ENCODE peak calls at places on chromosomes 2 and 18, in ten cellular contexts. One of them, this sample, is unnamed.

GRCh38 chr2:23388292-23388691 is 3.3 kb downstream of the KLHL29 start:
- DNase-seq in adrenal gland: no peak
- DNase-seq in body of pancreas: no peak
- DNase-seq in CD8-positive, alpha-beta memory T cell: no peak
- DNase-seq in AG10803: no peak
- DNase-seq in WERI-Rb-1: no peak
- DNase-seq in cardiac fibroblast: no peak
- DNase-seq in Peyer's patch: no peak
- DNase-seq in thyroid gland: no peak
- DNase-seq in endothelial cell of umbilical vein: no peak
- DNase-seq in this sample: no peak

GRCh38 chr2:202185156-202185555 is 53.2 kb downstream of the SUMO1 start:
- DNase-seq in adrenal gland: no peak
- DNase-seq in body of pancreas: no peak
- DNase-seq in CD8-positive, alpha-beta memory T cell: no peak
- DNase-seq in AG10803: no peak
- DNase-seq in WERI-Rb-1: peak
- DNase-seq in cardiac fibroblast: no peak
- DNase-seq in Peyer's patch: no peak
- DNase-seq in thyroid gland: no peak
- DNase-seq in endothelial cell of umbilical vein: peak
- DNase-seq in this sample: no peak

GRCh38 chr18:60060026-60060425 is 160.2 kb downstream of the PMAIP1 start:
- DNase-seq in adrenal gland: no peak
- DNase-seq in body of pancreas: no peak
- DNase-seq in CD8-positive, alpha-beta memory T cell: no peak
- DNase-seq in AG10803: no peak
- DNase-seq in WERI-Rb-1: no peak
- DNase-seq in cardiac fibroblast: no peak
- DNase-seq in Peyer's patch: no peak
- DNase-seq in thyroid gland: no peak
- DNase-seq in endothelial cell of umbilical vein: no peak
- DNase-seq in this sample: no peak

GRCh38 chr2:2189112-2189398 is 142.0 kb downstream of the MYT1L start:
- DNase-seq in adrenal gland: no peak
- DNase-seq in body of pancreas: no peak
- DNase-seq in CD8-positive, alpha-beta memory T cell: no peak
- DNase-seq in AG10803: no peak
- DNase-seq in WERI-Rb-1: no peak
- DNase-seq in cardiac fibroblast: no peak
- DNase-seq in Peyer's patch: no peak
- DNase-seq in thyroid gland: no peak
- DNase-seq in endothelial cell of umbilical vein: no peak
- DNase-seq in this sample: no peak

GRCh38 chr18:71105078-71105819 is 816.4 kb downstream of the SOCS6 start:
- DNase-seq in adrenal gland: no peak
- DNase-seq in body of pancreas: no peak
- DNase-seq in CD8-positive, alpha-beta memory T cell: no peak
- DNase-seq in AG10803: no peak
- DNase-seq in WERI-Rb-1: no peak
- DNase-seq in cardiac fibroblast: peak
- DNase-seq in Peyer's patch: no peak
- DNase-seq in thyroid gland: no peak
- DNase-seq in endothelial cell of umbilical vein: no peak
- DNase-seq in this sample: no peak

GRCh38 chr18:61435064-61435652 is 101.9 kb downstream of the CDH20 start:
- DNase-seq in adrenal gland: no peak
- DNase-seq in body of pancreas: no peak
- DNase-seq in CD8-positive, alpha-beta memory T cell: no peak
- DNase-seq in AG10803: peak
- DNase-seq in WERI-Rb-1: peak
- DNase-seq in cardiac fibroblast: peak
- DNase-seq in Peyer's patch: no peak
- DNase-seq in thyroid gland: no peak
- DNase-seq in endothelial cell of umbilical vein: peak
- DNase-seq in this sample: no peak

GRCh38 chr2:47525167-47525566 is 122.2 kb downstream of the MSH2 start:
- DNase-seq in adrenal gland: no peak
- DNase-seq in body of pancreas: no peak
- DNase-seq in CD8-positive, alpha-beta memory T cell: no peak
- DNase-seq in AG10803: no peak
- DNase-seq in WERI-Rb-1: no peak
- DNase-seq in cardiac fibroblast: no peak
- DNase-seq in Peyer's patch: no peak
- DNase-seq in thyroid gland: no peak
- DNase-seq in endothelial cell of umbilical vein: no peak
- DNase-seq in this sample: no peak

GRCh38 chr2:74297391-74297790 is 45.8 kb downstream of the SLC4A5 start:
- DNase-seq in adrenal gland: no peak
- DNase-seq in body of pancreas: no peak
- DNase-seq in CD8-positive, alpha-beta memory T cell: no peak
- DNase-seq in AG10803: no peak
- DNase-seq in WERI-Rb-1: no peak
- DNase-seq in cardiac fibroblast: no peak
- DNase-seq in Peyer's patch: no peak
- DNase-seq in thyroid gland: no peak
- DNase-seq in endothelial cell of umbilical vein: no peak
- DNase-seq in this sample: no peak

GRCh38 chr18:13372405-13372995 is 153.9 kb downstream of the LDLRAD4 start:
- DNase-seq in adrenal gland: no peak
- DNase-seq in body of pancreas: no peak
- DNase-seq in CD8-positive, alpha-beta memory T cell: no peak
- DNase-seq in AG10803: peak
- DNase-seq in WERI-Rb-1: no peak
- DNase-seq in cardiac fibroblast: no peak
- DNase-seq in Peyer's patch: no peak
- DNase-seq in thyroid gland: no peak
- DNase-seq in endothelial cell of umbilical vein: no peak
- DNase-seq in this sample: no peak

DNA sequence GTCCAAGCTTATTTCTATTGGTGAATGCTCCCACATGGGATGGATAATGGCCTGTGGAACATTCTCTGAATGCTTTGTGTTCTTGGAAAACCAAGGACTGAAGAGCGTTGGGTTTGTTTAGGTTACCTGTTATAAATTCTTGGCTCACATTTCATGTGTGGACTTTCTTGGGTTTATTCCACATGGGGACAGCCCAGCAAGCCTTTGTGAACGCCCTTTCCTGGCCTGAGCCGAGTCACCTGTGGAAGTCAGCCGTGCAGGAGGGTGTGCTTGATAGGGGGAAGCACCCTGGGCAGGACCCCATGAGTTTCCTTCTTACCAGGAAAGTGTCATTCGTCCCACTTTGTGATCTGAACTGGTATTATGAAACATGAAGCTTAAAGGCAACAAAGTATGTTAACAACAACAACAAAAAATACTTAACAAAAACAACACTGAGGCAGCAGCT is 4.1 kb downstream of the RAB31 start:
- DNase-seq in adrenal gland: no peak
- DNase-seq in body of pancreas: no peak
- DNase-seq in CD8-positive, alpha-beta memory T cell: no peak
- DNase-seq in AG10803: no peak
- DNase-seq in WERI-Rb-1: no peak
- DNase-seq in cardiac fibroblast: no peak
- DNase-seq in Peyer's patch: no peak
- DNase-seq in thyroid gland: peak
- DNase-seq in endothelial cell of umbilical vein: no peak
- DNase-seq in this sample: no peak
- H3K4me3 ChIP-seq in adrenal gland: no peak
- H3K4me3 ChIP-seq in body of pancreas: no peak
- H3K4me3 ChIP-seq in CD8-positive, alpha-beta memory T cell: no peak
- H3K4me3 ChIP-seq in AG10803: no peak
- H3K4me3 ChIP-seq in WERI-Rb-1: no peak
- H3K4me3 ChIP-seq in cardiac fibroblast: no peak
- H3K4me3 ChIP-seq in Peyer's patch: no peak
- H3K4me3 ChIP-seq in thyroid gland: no peak
- H3K4me3 ChIP-seq in endothelial cell of umbilical vein: no peak
- H3K4me3 ChIP-seq in this sample: no peak

GRCh38 chr2:9001778-9002177 is 1.7 kb downstream of the MBOAT2 start:
- DNase-seq in adrenal gland: no peak
- DNase-seq in body of pancreas: no peak
- DNase-seq in CD8-positive, alpha-beta memory T cell: no peak
- DNase-seq in AG10803: no peak
- DNase-seq in WERI-Rb-1: no peak
- DNase-seq in cardiac fibroblast: no peak
- DNase-seq in Peyer's patch: no peak
- DNase-seq in thyroid gland: no peak
- DNase-seq in endothelial cell of umbilical vein: no peak
- DNase-seq in this sample: no peak
- H3K4me3 ChIP-seq in adrenal gland: no peak
- H3K4me3 ChIP-seq in body of pancreas: no peak
- H3K4me3 ChIP-seq in CD8-positive, alpha-beta memory T cell: no peak
- H3K4me3 ChIP-seq in AG10803: no peak
- H3K4me3 ChIP-seq in WERI-Rb-1: no peak
- H3K4me3 ChIP-seq in cardiac fibroblast: no peak
- H3K4me3 ChIP-seq in Peyer's patch: no peak
- H3K4me3 ChIP-seq in thyroid gland: no peak
- H3K4me3 ChIP-seq in endothelial cell of umbilical vein: no peak
- H3K4me3 ChIP-seq in this sample: no peak

DNA sequence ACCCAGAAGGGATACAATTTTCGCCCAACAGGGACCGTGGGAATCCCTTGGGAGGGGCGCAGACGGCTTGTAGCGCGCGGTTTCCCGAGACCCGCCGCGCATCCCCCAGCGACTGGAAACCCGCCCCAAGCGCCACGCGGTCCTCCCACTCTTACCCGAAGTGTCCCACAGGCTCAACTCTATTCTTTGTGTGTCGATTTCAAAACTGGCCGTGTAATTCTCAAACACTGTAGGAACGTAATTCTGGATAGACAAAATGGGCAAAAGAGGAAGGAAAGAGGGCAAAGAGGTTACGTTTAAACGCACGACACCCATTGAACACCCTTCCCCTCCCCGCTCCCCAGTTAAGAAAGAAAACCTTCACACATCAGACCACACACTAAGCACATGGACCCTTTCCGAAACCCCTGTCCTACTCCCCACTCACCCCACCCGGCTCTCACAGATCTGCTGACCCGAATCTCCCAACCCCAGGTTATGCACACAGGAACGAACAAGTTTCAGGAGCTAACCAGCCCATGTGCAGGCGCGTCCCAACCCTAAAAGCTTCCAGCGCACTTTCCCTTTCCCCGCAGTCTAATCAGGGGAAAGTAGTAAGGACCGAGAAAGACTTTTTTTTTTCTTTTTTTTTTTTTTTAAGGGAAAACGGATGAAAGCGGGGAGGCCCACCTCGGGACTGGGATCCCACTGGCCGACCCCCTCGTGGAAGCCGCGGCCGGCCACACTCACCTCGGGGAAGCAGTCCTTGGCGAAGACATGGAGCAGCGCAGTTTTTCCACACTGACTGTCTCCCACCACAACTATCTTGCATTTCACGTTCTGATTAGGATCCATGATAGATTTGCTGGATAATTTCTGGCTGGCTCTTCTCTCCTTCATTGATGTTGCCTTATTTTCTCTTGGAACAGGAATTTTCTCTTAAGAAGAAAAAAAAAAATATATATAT is 655 bp downstream of the RND3 start:
- DNase-seq in adrenal gland: peak
- DNase-seq in body of pancreas: peak
- DNase-seq in CD8-positive, alpha-beta memory T cell: no peak
- DNase-seq in AG10803: no peak
- DNase-seq in WERI-Rb-1: peak
- DNase-seq in cardiac fibroblast: peak
- DNase-seq in Peyer's patch: peak
- DNase-seq in thyroid gland: peak
- DNase-seq in endothelial cell of umbilical vein: peak
- DNase-seq in this sample: no peak
- H3K4me3 ChIP-seq in adrenal gland: peak
- H3K4me3 ChIP-seq in body of pancreas: peak
- H3K4me3 ChIP-seq in CD8-positive, alpha-beta memory T cell: no peak
- H3K4me3 ChIP-seq in AG10803: peak
- H3K4me3 ChIP-seq in WERI-Rb-1: peak
- H3K4me3 ChIP-seq in cardiac fibroblast: peak
- H3K4me3 ChIP-seq in Peyer's patch: peak
- H3K4me3 ChIP-seq in thyroid gland: peak
- H3K4me3 ChIP-seq in endothelial cell of umbilical vein: peak
- H3K4me3 ChIP-seq in this sample: peak

GRCh38 chr2:109316091-109316490 is 187.1 kb downstream of the SH3RF3 start:
- DNase-seq in adrenal gland: no peak
- DNase-seq in body of pancreas: no peak
- DNase-seq in CD8-positive, alpha-beta memory T cell: no peak
- DNase-seq in AG10803: no peak
- DNase-seq in WERI-Rb-1: no peak
- DNase-seq in cardiac fibroblast: no peak
- DNase-seq in Peyer's patch: no peak
- DNase-seq in thyroid gland: no peak
- DNase-seq in endothelial cell of umbilical vein: no peak
- DNase-seq in this sample: no peak

GRCh38 chr2:109317471-109318090 is 188.6 kb downstream of the SH3RF3 start:
- DNase-seq in adrenal gland: peak
- DNase-seq in body of pancreas: no peak
- DNase-seq in CD8-positive, alpha-beta memory T cell: no peak
- DNase-seq in AG10803: peak
- DNase-seq in WERI-Rb-1: no peak
- DNase-seq in cardiac fibroblast: no peak
- DNase-seq in Peyer's patch: no peak
- DNase-seq in thyroid gland: no peak
- DNase-seq in endothelial cell of umbilical vein: no peak
- DNase-seq in this sample: no peak

GRCh38 chr2:109318949-109319342 is 189.9 kb downstream of the SH3RF3 start:
- DNase-seq in adrenal gland: no peak
- DNase-seq in body of pancreas: no peak
- DNase-seq in CD8-positive, alpha-beta memory T cell: no peak
- DNase-seq in AG10803: no peak
- DNase-seq in WERI-Rb-1: no peak
- DNase-seq in cardiac fibroblast: no peak
- DNase-seq in Peyer's patch: no peak
- DNase-seq in thyroid gland: no peak
- DNase-seq in endothelial cell of umbilical vein: no peak
- DNase-seq in this sample: no peak

GRCh38 chr2:109320195-109320935 is 191.4 kb downstream of the SH3RF3 start:
- DNase-seq in adrenal gland: no peak
- DNase-seq in body of pancreas: no peak
- DNase-seq in CD8-positive, alpha-beta memory T cell: no peak
- DNase-seq in AG10803: no peak
- DNase-seq in WERI-Rb-1: no peak
- DNase-seq in cardiac fibroblast: no peak
- DNase-seq in Peyer's patch: no peak
- DNase-seq in thyroid gland: no peak
- DNase-seq in endothelial cell of umbilical vein: no peak
- DNase-seq in this sample: no peak

DNA sequence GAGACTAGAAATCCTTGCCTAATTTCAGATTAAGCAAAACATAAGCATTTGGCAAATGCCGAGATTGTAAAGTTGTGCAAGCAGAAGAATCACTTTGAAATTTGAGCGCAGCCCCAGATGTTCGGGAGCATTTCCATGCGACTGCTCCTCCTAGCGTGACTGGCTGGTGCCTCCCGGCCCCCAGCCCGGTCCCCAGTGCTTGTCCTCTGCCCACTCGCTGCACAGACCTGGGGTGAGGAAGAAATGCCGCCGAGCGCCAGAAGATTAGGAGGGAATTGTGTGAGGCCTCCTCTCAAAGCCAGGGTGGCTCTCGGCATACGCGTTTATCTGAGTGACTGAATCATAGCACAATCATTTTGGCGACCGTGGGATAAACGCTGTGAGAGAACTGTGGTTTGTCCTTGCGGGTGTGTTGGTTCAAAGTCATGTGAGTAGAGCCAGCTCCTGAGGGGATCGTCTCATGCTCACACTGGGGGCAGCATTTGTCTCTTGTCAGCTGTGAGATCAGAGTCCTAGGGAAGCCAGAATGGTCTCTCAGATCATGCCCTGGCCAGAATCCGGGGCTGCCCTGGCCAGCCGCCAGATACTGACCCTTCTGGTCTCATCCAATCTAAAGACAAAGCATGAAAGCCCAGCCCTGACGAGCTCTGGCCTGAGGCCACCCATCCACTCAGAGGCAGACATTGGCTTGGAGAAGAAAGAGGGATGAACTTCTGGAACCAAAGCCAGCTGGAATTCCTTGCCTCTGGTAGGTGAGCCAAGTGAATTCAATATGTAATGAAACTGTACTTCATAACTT is 189.3 kb downstream of the SH3RF3 start:
- DNase-seq in adrenal gland: peak
- DNase-seq in body of pancreas: peak
- DNase-seq in CD8-positive, alpha-beta memory T cell: no peak
- DNase-seq in AG10803: peak
- DNase-seq in WERI-Rb-1: no peak
- DNase-seq in cardiac fibroblast: peak
- DNase-seq in Peyer's patch: peak
- DNase-seq in thyroid gland: peak
- DNase-seq in endothelial cell of umbilical vein: no peak
- DNase-seq in this sample: peak
- H3K4me3 ChIP-seq in adrenal gland: no peak
- H3K4me3 ChIP-seq in body of pancreas: no peak
- H3K4me3 ChIP-seq in CD8-positive, alpha-beta memory T cell: no peak
- H3K4me3 ChIP-seq in AG10803: peak
- H3K4me3 ChIP-seq in WERI-Rb-1: no peak
- H3K4me3 ChIP-seq in cardiac fibroblast: peak
- H3K4me3 ChIP-seq in Peyer's patch: no peak
- H3K4me3 ChIP-seq in thyroid gland: no peak
- H3K4me3 ChIP-seq in endothelial cell of umbilical vein: no peak
- H3K4me3 ChIP-seq in this sample: no peak